ENCODE peak calls at places on chromosomes 2 and 18, in four cellular contexts. K is right atrium auricular region, Q is brain microvascular endothelial cell, M is sigmoid colon. L is an unnamed sample. For H3K36me3, the result is how much of the 10 kb centered on the place peaks cover.

GRCh38 chr2:46492301-46492700 is 12.9 kb downstream of the TMEM247 start:
- DNase-seq in Q (no peak), K (no peak), M (no peak), L (peak)

GRCh38 chr18:76336241-76336640 is 158.8 kb downstream of the ZNF516 start:
- DNase-seq in K (no peak), Q (no peak), M (no peak), L (no peak)

GRCh38 chr2:86464654-86465053 is 23.5 kb downstream of the KDM3A start:
- DNase-seq in Q (no peak), K (no peak), M (peak), L (no peak)

GRCh38 chr18:67261931-67262552 is 254.5 kb downstream of the DSEL start:
- DNase-seq in K (no peak), M (no peak), Q (no peak), L (no peak)

GRCh38 chr2:2646312-2647051 is 315.4 kb upstream of the MYT1L start:
- DNase-seq in M (no peak), K (no peak), Q (no peak), L (no peak)

GRCh38 chr2:138777996-138778395 is 2.2 kb downstream of the NXPH2 start:
- DNase-seq in Q (peak), K (no peak), M (no peak), L (no peak)

GRCh38 chr2:179355881-179356280 is 91.2 kb upstream of the SESTD1 start:
- DNase-seq in K (no peak), M (no peak), Q (no peak), L (no peak)

GRCh38 chr18:13562494-13563029 is 163.8 kb downstream of the FAM210A start:
- DNase-seq in K (no peak), M (no peak), Q (no peak), L (no peak)

GRCh38 chr2:148554459-148555247 is 89.9 kb upstream of the EPC2 start:
- DNase-seq in M (no peak), K (no peak), Q (peak), L (no peak)

GRCh38 chr2:98702127-98702802 is 28.7 kb downstream of the MGAT4A start:
- DNase-seq in Q (no peak), M (peak), K (no peak), L (no peak)

DNA sequence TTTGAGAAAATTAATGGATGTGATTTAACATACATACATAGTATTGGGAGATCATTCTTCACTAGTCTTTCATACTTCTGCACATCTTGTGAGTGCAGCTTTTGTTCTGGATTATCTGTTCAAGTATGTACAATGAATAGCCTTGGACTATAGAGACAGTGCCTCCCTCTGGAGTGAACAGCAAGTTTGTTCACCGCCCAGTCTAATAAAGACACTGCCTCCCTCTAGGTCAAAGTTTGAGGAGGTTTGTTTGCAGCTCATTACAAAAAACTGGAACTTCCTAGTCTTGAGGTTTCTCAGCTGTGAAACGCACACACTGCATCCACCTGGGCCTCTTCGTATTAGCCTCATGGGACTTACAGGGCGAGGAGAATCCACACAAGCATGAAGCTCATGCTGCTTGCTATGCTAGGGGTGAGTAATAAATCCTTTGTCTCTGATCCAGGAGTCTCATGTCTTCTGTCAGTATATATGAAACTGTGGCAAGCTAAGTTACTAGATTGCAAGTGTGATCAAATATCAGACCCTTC is 26.0 kb upstream of the LAPTM4A start:
- DNase-seq in Q (no peak), K (no peak), M (no peak), L (peak)
- TF ChIP-seq CTCF in Q (no peak), K (no peak), M (no peak), L (no peak)

DNA sequence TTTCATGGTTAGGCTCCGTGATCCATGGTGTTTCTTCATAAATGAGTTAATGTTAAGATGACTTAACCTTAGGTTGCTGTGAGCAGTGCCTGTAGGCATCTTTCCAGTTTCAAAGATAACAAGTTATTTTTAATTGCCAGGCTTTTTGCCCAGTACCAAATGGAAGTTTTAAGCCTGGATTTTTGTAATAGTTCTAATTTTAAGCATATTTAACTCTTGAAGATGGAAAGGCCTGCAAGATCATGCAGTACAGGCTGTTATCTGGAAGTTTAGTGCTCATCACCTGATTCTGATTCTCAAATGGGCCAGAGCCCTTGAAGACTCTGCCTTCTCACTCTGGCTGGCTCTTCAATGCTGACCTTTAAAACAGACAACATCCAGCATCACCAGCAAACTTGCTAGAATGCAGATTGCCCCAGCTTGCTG is 141.3 kb downstream of the NCK2 start:
- DNase-seq in M (no peak), Q (peak), K (peak), L (no peak)
- H3K36me3 ChIP-seq in M (under half), Q (under half), K (under half), L (under half)

DNA sequence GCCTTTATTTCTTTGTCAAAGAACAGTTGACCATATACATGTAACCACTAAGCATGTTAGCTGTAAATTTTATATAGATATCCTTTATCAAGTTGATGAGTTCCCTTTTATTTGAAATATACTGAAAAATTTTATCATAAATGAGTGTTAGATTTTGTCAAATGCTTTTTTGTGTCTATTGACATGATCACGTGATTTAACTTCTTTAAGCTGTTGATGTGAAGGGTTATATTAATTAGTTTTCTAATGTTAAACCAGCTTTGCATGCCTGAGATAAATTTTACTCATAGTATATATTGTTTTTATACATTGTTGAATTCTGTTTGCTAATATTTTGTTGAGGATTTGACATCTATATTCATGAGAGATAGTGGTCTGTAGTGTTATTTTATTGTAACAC is 241.9 kb upstream of the CDH20 start:
- DNase-seq in M (no peak), Q (no peak), K (no peak), L (no peak)
- TF ChIP-seq CTCF in M (no peak), Q (no peak), K (no peak), L (no peak)

GRCh38 chr2:95734976-95735890 is 143.4 kb downstream of the TRIM43 start:
- DNase-seq in Q (no peak), K (no peak), M (no peak), L (no peak)

GRCh38 chr2:95738301-95738700 is 146.5 kb downstream of the TRIM43 start:
- DNase-seq in K (no peak), M (no peak), Q (no peak), L (peak)
- H3K36me3 ChIP-seq in K (under half), M (under half), Q (under half), L (under half)

GRCh38 chr2:114543106-114543806 is 100.8 kb downstream of the DPP10 start:
- DNase-seq in K (peak), Q (no peak), M (no peak), L (no peak)
- TF ChIP-seq CTCF in K (no peak), Q (no peak), M (no peak), L (no peak)

GRCh38 chr2:38322224-38322914 is 54.7 kb downstream of the ATL2 start:
- DNase-seq in K (no peak), M (no peak), Q (no peak), L (no peak)

GRCh38 chr2:38315707-38316333 is 61.3 kb downstream of the ATL2 start:
- DNase-seq in M (no peak), K (no peak), Q (peak), L (no peak)

GRCh38 chr2:38323623-38324022 is 53.5 kb downstream of the ATL2 start:
- DNase-seq in M (no peak), Q (no peak), K (no peak), L (no peak)

DNA sequence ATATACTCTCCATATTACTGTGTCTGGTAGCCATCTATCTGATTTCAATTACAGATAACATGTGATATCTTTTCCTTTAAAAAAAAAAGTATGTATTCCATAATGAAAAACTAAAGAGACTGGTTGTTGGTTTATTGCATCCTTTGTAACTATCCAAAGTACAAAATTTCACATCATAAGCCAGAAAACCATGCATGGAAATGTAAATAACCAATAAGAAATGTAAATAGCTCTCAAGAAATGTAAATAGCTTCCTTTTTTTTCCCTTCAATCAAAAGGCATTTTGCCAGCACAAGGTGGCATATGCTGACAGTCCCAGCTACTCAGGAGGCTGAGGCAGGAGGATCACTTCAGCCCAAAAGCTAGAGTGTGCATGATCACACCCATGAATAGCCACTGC is 59.3 kb downstream of the ATL2 start:
- DNase-seq in Q (no peak), M (no peak), K (no peak), L (no peak)
- H3K36me3 ChIP-seq in Q (under half), M (under half), K (under half), L (under half)

GRCh38 chr18:9366126-9366714 is 31.6 kb downstream of the TWSG1 start:
- DNase-seq in K (no peak), Q (peak), M (no peak), L (no peak)
- TF ChIP-seq CTCF in K (no peak), Q (peak), M (peak), L (no peak)